ENCODE peak calls at places on chromosome 9, in nine cellular contexts. Z, T, D, V, A, U, C, W and Q are unnamed samples.

GRCh38 chr9:20621553-20622329 is 558 bp downstream of the MLLT3 start:
- DNase-seq in Z (peak), T (peak), D (peak), V (peak), A (peak), U (peak), C (no peak), W (peak), Q (no peak)

GRCh38 chr9:127942152-127943010 is 4.7 kb upstream of the DPM2 start:
- DNase-seq in Z (peak), T (peak), D (peak), V (peak), A (peak), U (peak), C (no peak), W (no peak), Q (no peak)

GRCh38 chr9:128191406-128192046 is at the start of gene CIZ1:
- DNase-seq in Z (peak), T (peak), D (peak), V (peak), A (peak), U (peak), C (no peak), W (peak), Q (peak)

GRCh38 chr9:84206801-84207200 is 133.8 kb downstream of the SLC28A3 start:
- DNase-seq in Z (no peak), T (no peak), D (peak), V (no peak), A (no peak), U (peak), C (no peak), W (no peak), Q (no peak)

GRCh38 chr9:79387091-79387490 is 184.7 kb upstream of the TLE4 start:
- DNase-seq in Z (no peak), T (no peak), D (no peak), V (no peak), A (no peak), U (no peak), C (no peak), W (peak), Q (no peak)

GRCh38 chr9:126989847-126990821 is 75.6 kb downstream of the RALGPS1 start:
- DNase-seq in Z (peak), T (peak), D (peak), V (no peak), A (peak), U (peak), C (no peak), W (no peak), Q (no peak)

GRCh38 chr9:70451765-70452164 is 37.3 kb upstream of the KLF9 start:
- DNase-seq in Z (no peak), T (no peak), D (no peak), V (no peak), A (no peak), U (no peak), C (no peak), W (no peak), Q (no peak)

GRCh38 chr9:132201139-132201538 is 39.3 kb downstream of the NTNG2 start:
- DNase-seq in Z (no peak), T (no peak), D (no peak), V (peak), A (no peak), U (no peak), C (no peak), W (no peak), Q (no peak)

GRCh38 chr9:19992556-19992955 is 203.7 kb upstream of the SLC24A2 start:
- DNase-seq in Z (no peak), T (no peak), D (peak), V (no peak), A (no peak), U (no peak), C (no peak), W (peak), Q (no peak)

GRCh38 chr9:2599896-2600295 is 21.7 kb upstream of the VLDLR start:
- DNase-seq in Z (no peak), T (no peak), D (no peak), V (no peak), A (no peak), U (no peak), C (no peak), W (peak), Q (no peak)

GRCh38 chr9:137464291-137464999 is 5.3 kb upstream of the NSMF start:
- DNase-seq in Z (peak), T (peak), D (no peak), V (no peak), A (no peak), U (no peak), C (no peak), W (no peak), Q (no peak)

GRCh38 chr9:17810728-17811634 is 232.1 kb downstream of the SH3GL2 start:
- DNase-seq in Z (peak), T (no peak), D (peak), V (peak), A (peak), U (peak), C (no peak), W (peak), Q (peak)

GRCh38 chr9:90979138-90979551 is 177.5 kb downstream of the SYK start:
- DNase-seq in Z (no peak), T (no peak), D (no peak), V (no peak), A (no peak), U (no peak), C (no peak), W (no peak), Q (no peak)

GRCh38 chr9:137669261-137669672 is 50.5 kb downstream of the EHMT1 start:
- DNase-seq in Z (no peak), T (no peak), D (no peak), V (no peak), A (no peak), U (peak), C (no peak), W (no peak), Q (no peak)

GRCh38 chr9:120696551-120697230 is 17.6 kb downstream of the MEGF9 start:
- DNase-seq in Z (no peak), T (no peak), D (no peak), V (no peak), A (no peak), U (no peak), C (no peak), W (no peak), Q (no peak)

GRCh38 chr9:121835581-121836381 is 184.3 kb downstream of the DAB2IP start:
- DNase-seq in Z (no peak), T (no peak), D (no peak), V (peak), A (no peak), U (no peak), C (no peak), W (no peak), Q (no peak)

GRCh38 chr9:115444941-115445340 is 327.0 kb upstream of the TNC start:
- DNase-seq in Z (no peak), T (no peak), D (no peak), V (no peak), A (no peak), U (no peak), C (no peak), W (no peak), Q (no peak)

GRCh38 chr9:128125575-128126354 is 1.8 kb downstream of the PTGES2 start:
- DNase-seq in Z (peak), T (peak), D (no peak), V (no peak), A (no peak), U (no peak), C (no peak), W (no peak), Q (no peak)

GRCh38 chr9:131233989-131234388 is 42.3 kb downstream of the FAM78A start:
- DNase-seq in Z (no peak), T (no peak), D (no peak), V (no peak), A (no peak), U (no peak), C (no peak), W (no peak), Q (no peak)

GRCh38 chr9:99966720-99967119 is 60.3 kb downstream of the STX17 start:
- DNase-seq in Z (no peak), T (no peak), D (no peak), V (peak), A (no peak), U (peak), C (peak), W (peak), Q (no peak)

GRCh38 chr9:108168451-108168850 is 678.9 kb upstream of the KLF4 start:
- DNase-seq in Z (no peak), T (no peak), D (peak), V (no peak), A (no peak), U (no peak), C (no peak), W (peak), Q (no peak)

GRCh38 chr9:126650830-126651341 is 37.2 kb downstream of the LMX1B start:
- DNase-seq in Z (no peak), T (no peak), D (no peak), V (no peak), A (no peak), U (no peak), C (no peak), W (no peak), Q (no peak)

GRCh38 chr9:121992571-121993212 is 100.4 kb downstream of the TTLL11 start:
- DNase-seq in Z (peak), T (no peak), D (peak), V (peak), A (peak), U (peak), C (peak), W (peak), Q (peak)

GRCh38 chr9:125839322-125839721 is 92.1 kb downstream of the PBX3 start:
- DNase-seq in Z (no peak), T (no peak), D (no peak), V (no peak), A (no peak), U (no peak), C (no peak), W (no peak), Q (no peak)

GRCh38 chr9:99023831-99024230 is 80.1 kb downstream of the COL15A1 start:
- DNase-seq in Z (no peak), T (no peak), D (no peak), V (no peak), A (peak), U (no peak), C (no peak), W (no peak), Q (no peak)

GRCh38 chr9:127224883-127225739 is 39.5 kb upstream of the GARNL3 start:
- DNase-seq in Z (peak), T (peak), D (peak), V (peak), A (peak), U (peak), C (no peak), W (peak), Q (no peak)

GRCh38 chr9:114338187-114338586 is 8.5 kb downstream of the ORM2 start:
- DNase-seq in Z (no peak), T (no peak), D (no peak), V (no peak), A (no peak), U (no peak), C (no peak), W (no peak), Q (no peak)
- H3K4me3 ChIP-seq in Z (no peak), T (no peak), D (no peak), V (no peak), A (no peak), U (no peak), C (no peak), W (no peak), Q (no peak)

DNA sequence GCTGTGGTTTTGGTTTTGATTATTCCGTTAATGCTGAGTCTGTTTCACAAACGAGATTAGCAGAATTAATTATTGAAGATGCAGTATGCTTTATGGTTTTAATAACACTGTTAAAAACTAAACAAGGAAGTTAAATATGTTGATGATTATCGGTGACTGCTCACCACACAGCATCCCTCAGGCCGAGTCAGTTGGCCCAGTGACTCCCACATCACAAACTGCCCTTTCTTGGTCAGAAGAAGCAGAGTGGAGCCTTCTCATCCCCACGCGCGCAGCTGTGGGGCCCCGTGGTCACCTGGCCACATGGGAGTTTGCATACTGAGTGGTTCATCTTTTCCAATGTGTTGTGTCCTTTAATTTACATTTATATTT is 111.5 kb upstream of the FCN2 start:
- DNase-seq in Z (no peak), T (no peak), D (peak), V (no peak), A (no peak), U (no peak), C (no peak), W (no peak), Q (no peak)
- H3K4me3 ChIP-seq in Z (no peak), T (no peak), D (no peak), V (no peak), A (no peak), U (no peak), C (no peak), W (no peak), Q (no peak)

DNA sequence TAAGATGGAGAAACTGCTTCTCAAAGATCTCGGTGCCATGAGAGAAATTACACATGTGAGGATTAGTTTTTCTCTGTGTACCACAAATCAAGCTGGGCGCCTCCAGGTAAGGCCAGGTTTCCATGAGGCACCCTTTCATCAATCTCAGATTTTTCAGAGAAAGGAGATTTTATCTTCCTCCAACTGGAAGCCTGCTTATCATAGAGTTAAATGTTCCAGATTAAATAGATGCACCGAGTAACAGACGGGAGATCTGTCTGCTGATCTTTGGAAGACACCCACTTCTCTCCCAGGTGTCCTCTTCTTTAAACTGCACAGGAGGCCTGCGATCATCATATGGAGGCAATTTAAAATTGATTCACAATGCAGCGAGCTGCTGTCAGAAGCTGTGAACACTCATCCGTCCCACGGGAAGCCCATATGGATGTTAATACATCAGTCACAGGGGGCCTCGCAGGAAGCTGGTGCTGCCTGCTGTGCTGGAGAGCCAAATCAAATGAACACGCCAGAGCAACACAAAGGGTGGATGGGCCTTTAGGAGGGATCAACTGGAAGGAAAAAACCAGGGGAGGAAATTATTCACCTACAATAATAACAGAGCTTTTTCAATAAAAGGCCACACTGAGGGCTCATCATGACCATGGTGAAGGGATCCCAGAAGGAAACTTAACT is 93.3 kb downstream of the TLE1 start:
- DNase-seq in Z (no peak), T (no peak), D (peak), V (no peak), A (no peak), U (peak), C (peak), W (no peak), Q (no peak)
- H3K4me3 ChIP-seq in Z (no peak), T (no peak), D (no peak), V (no peak), A (no peak), U (no peak), C (no peak), W (no peak), Q (no peak)

DNA sequence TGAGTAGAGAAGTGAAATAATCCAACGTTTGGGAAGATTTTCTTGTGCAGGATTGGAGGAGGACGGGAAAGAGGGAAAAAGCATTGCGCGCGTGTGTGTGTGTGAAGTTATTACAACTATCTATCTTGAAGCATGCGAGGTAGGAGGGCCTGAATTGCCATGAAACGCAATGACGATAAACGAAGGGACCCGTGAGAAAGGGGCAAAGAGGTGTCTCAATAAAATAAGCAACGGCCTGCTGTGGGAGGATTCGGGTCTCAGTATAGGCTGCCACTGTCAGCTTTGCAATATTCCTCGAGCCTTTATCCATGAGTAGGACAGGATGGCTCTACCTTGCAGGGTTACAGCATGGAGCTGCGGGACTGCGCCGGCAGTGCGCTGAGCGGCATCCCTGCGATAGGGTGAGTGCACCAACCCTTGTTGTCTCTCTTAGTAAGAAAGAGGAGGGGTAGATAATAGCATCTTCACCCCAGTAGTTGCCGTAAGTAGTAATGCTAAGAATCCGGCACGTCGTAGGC is 631 bp upstream of the RCL1 start:
- DNase-seq in Z (no peak), T (no peak), D (no peak), V (no peak), A (no peak), U (no peak), C (no peak), W (no peak), Q (no peak)
- H3K4me3 ChIP-seq in Z (peak), T (peak), D (peak), V (peak), A (peak), U (peak), C (peak), W (peak), Q (peak)

GRCh38 chr9:750264-750967 is 91.1 kb upstream of the DMRT1 start:
- DNase-seq in Z (no peak), T (no peak), D (no peak), V (no peak), A (no peak), U (no peak), C (no peak), W (no peak), Q (no peak)
- H3K4me3 ChIP-seq in Z (no peak), T (no peak), D (no peak), V (no peak), A (no peak), U (no peak), C (no peak), W (no peak), Q (no peak)

GRCh38 chr9:87338075-87338989 is 159.3 kb upstream of the DAPK1 start:
- DNase-seq in Z (no peak), T (no peak), D (no peak), V (no peak), A (no peak), U (peak), C (no peak), W (no peak), Q (no peak)

GRCh38 chr9:87336407-87336806 is 161.3 kb upstream of the DAPK1 start:
- DNase-seq in Z (no peak), T (no peak), D (no peak), V (no peak), A (no peak), U (no peak), C (no peak), W (no peak), Q (peak)

GRCh38 chr9:87337335-87338074 is 160.2 kb upstream of the DAPK1 start:
- DNase-seq in Z (no peak), T (no peak), D (peak), V (no peak), A (no peak), U (peak), C (peak), W (peak), Q (no peak)

GRCh38 chr9:87334366-87334765 is 163.3 kb upstream of the DAPK1 start:
- DNase-seq in Z (no peak), T (no peak), D (no peak), V (no peak), A (no peak), U (no peak), C (no peak), W (no peak), Q (no peak)

GRCh38 chr9:87336914-87337333 is 160.7 kb upstream of the DAPK1 start:
- DNase-seq in Z (no peak), T (no peak), D (peak), V (peak), A (no peak), U (peak), C (no peak), W (peak), Q (peak)
- H3K4me3 ChIP-seq in Z (peak), T (no peak), D (peak), V (peak), A (peak), U (peak), C (peak), W (peak), Q (no peak)

DNA sequence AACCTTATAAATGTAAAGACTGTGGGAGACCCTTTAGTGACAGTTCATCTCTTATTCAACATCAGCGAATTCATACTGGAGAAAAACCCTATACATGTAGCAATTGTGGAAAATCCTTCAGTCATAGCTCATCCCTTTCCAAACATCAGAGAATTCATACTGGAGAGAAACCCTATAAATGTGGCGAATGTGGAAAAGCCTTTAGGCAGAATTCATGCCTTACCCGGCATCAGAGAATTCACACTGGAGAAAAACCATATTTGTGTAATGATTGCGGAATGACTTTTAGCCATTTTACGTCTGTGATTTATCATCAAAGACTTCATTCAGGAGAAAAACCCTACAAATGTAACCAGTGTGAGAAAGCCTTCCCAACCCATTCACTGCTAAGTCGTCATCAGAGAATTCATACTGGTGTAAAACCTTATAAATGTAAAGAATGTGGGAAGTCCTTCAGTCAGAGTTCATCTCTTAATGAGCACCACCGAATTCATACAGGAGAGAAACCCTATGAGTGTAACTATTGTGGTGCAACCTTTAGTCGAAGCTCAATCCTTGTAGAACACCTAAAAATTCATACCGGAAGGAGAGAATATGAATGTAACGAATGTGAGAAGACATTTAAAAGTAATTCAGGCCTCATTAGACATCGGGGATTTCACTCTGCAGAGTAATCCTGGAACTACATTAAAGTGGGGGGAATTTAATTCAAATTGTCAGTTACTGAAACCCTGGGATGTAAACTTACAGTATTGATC is 17.7 kb downstream of the ZNF483 start:
- DNase-seq in Z (no peak), T (no peak), D (no peak), V (no peak), A (no peak), U (no peak), C (no peak), W (no peak), Q (no peak)
- H3K4me3 ChIP-seq in Z (no peak), T (no peak), D (no peak), V (no peak), A (no peak), U (no peak), C (no peak), W (peak), Q (no peak)